ENCODE peak calls at places on chromosomes 3 and 15, in five cellular contexts. E is astrocyte, I is heart left ventricle, B is brain microvascular endothelial cell, K is mammary epithelial cell. U is an unnamed sample. For H3K36me3, the result is how much of the 10 kb centered on the place peaks cover.

GRCh38 chr15:57784081-57784488 is 77.6 kb downstream of the POLR2M start:
- DNase-seq in E (no peak), I (peak), B (peak), K (peak), U (no peak)

GRCh38 chr3:48432411-48433371 is 2.8 kb upstream of the PLXNB1 start:
- DNase-seq in E (no peak), I (no peak), B (no peak), K (peak), U (no peak)

GRCh38 chr15:35695002-35695401 is 149.0 kb upstream of the DPH6 start:
- DNase-seq in E (no peak), I (no peak), B (no peak), K (no peak), U (no peak)

GRCh38 chr3:73433681-73434080 is 191.1 kb downstream of the PDZRN3 start:
- DNase-seq in E (no peak), I (no peak), B (no peak), K (peak), U (no peak)

GRCh38 chr3:54580453-54580852 is 347.4 kb downstream of the LRTM1 start:
- DNase-seq in E (no peak), I (no peak), B (no peak), K (no peak), U (no peak)

GRCh38 chr3:108209579-108209978 is 12.6 kb downstream of the IFT57 start:
- DNase-seq in E (no peak), I (no peak), B (no peak), K (no peak), U (no peak)

GRCh38 chr3:8490079-8490552 is 11.5 kb upstream of the LMCD1 start:
- DNase-seq in E (peak), I (no peak), B (peak), K (peak), U (no peak)

GRCh38 chr3:126982125-126982521 is 792 bp upstream of the PLXNA1 start:
- DNase-seq in E (peak), I (peak), B (no peak), K (peak), U (no peak)

GRCh38 chr3:90092994-90093393 is 985.6 kb downstream of the EPHA3 start:
- DNase-seq in E (peak), I (no peak), B (peak), K (no peak), U (no peak)

GRCh38 chr3:151197981-151198767 is 4.8 kb downstream of the GPR171 start:
- DNase-seq in E (peak), I (no peak), B (no peak), K (no peak), U (no peak)

GRCh38 chr3:10366681-10367101 is 45.8 kb upstream of the SEC13 start:
- DNase-seq in E (peak), I (no peak), B (peak), K (peak), U (no peak)

GRCh38 chr3:195001961-195002861 is 268.7 kb downstream of the XXYLT1 start:
- DNase-seq in E (no peak), I (peak), B (peak), K (peak), U (peak)

DNA sequence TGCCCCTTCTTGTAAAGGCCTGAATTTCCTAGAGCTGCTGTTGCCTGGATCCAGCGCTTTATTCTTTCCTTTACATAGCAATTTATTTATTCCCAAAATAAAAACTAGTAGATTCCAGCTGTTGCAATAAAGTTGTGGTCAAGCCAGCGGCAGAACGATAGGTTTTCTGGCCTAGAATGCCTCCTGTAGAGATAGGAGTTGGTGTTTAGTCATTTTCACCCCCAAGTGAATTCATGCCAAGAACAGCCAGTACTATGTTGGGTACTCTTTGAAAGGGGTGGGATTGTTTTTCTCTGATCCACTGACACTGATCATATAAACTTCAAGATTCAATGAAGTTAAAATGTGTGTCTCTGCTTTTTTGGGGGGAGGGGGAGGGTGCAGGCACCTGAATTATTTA is 69.7 kb downstream of the KLHL25 start:
- DNase-seq in E (peak), I (no peak), B (peak), K (no peak), U (no peak)
- H3K36me3 ChIP-seq in E (under half), I (under half), B (half or more), K (under half), U (half or more)

DNA sequence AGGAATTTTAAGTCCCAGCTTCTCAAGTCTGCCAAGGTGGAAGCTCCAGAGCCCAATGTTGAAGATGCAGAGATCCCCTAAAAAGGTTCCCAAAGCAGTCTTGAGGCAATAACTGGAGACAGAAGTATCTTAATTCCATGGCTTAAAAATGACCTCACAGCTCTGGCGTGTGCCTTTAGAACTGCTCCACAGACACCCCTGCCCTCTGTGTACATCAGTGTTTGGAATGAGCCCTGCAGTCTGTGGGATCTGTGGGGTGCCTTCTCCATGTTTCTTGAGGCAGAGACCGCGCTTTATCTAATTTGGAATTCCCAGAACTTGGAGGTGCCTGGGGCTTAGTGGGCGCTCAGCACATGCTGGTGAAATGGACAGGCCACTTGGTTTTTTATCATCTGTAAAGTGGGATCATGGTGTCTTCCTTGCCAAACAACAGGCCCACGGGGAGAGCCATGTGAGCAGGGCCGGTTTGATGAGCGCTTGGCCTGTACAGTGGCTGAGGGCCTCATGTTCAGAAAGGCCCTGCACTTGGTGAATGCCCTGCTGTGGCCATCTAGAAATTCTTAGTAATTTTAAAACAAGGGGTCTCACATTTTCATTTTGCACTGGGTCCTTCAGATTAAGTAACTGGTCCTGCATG is 7.1 kb downstream of the ITGA11 start:
- DNase-seq in E (peak), I (no peak), B (no peak), K (no peak), U (no peak)
- H3K27ac ChIP-seq in E (no peak), I (no peak), B (no peak), K (no peak), U (no peak)

GRCh38 chr3:161233557-161233956 is 12.4 kb downstream of the NMD3 start:
- DNase-seq in E (peak), I (no peak), B (no peak), K (no peak), U (no peak)
- H3K36me3 ChIP-seq in E (under half), I (under half), B (half or more), K (under half), U (under half)

DNA sequence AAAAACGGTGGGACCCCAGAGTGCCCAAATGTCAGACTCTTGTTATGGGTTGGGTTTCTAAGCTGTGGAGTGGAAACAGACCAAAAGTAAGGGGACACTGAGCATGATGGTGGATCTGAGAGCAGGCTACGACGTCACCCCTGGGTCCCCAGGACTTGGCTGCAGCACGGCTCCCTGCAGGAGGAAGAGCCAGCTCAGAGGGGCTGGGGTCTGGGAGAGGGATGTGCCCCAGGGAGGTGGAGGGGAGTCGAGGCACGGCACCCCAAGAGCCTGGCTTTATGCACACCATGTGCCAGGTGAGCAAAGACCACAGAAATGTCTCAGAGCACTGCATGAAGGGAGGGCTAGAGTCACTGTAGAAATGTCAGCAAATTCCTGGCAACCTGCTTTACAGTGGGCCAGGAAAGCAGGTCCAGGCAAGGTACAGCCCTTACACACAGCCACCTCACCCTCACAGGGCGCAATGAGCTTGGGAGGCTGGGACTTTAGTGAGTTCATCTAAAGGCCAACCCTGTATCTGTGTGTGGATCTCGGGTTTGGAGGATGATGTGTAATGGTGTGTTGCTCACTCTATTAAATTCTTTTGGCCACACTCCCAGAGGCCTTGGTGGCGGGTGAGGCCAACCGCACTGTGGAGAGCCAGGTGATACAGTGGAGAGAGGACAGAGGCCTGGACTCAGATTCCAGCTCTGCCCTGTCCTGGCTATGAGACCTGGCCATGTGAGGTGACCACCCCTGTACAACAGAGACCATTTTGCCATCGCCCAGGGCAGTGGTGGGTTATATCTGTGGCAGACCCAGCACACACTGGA is 14.1 kb downstream of the CTSH start:
- DNase-seq in E (peak), I (no peak), B (peak), K (peak), U (no peak)
- H3K27ac ChIP-seq in E (no peak), I (no peak), B (peak), K (peak), U (no peak)

DNA sequence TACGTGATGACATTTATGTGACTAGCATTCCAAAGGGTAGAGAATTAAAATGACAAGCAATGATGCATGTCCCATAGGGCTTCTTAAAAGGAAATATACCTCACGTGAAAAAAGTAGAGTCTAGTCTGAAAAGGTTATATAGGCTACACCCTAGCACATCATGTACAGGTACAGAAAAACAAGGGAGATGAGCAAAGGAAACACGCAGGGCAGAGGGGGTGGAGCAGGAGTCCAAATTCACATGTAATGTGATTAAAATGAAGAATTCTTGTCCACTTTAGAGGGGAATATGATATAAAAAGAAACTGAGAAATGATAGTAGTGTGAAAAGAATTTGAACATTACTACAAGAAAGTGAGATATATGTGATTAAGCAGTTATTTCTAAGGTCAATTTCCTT is 59.4 kb downstream of the HACD2 start:
- DNase-seq in E (no peak), I (no peak), B (no peak), K (no peak), U (no peak)
- H3K36me3 ChIP-seq in E (under half), I (under half), B (under half), K (under half), U (under half)

U was measured in pancreas.